ENCODE peak calls at places on chromosome 16, in eight cellular contexts. X is fibroblast of lung; D is SJCRH30; B is HCT116; H is CD4-positive, alpha-beta T cell; Z is left ventricle myocardium inferior; F is aorta; V is psoas muscle. S is an unnamed sample.

GRCh38 chr16:1642148-1642547 is 30.0 kb downstream of the CRAMP1 start:
- DNase-seq in F (no peak), H (no peak), X (no peak), V (peak; percentile 93), B (no peak), D (no peak), Z (peak; percentile 65), S (peak; percentile 39)

GRCh38 chr16:59478806-59479205 is 744.7 kb upstream of the GOT2 start:
- DNase-seq in X (no peak), F (no peak), D (no peak), V (no peak), H (no peak), Z (no peak), B (no peak), S (no peak)

GRCh38 chr16:85637808-85638186 is 24.7 kb downstream of the GSE1 start:
- DNase-seq in F (no peak), X (no peak), Z (peak; percentile 48), B (no peak), D (no peak), V (no peak), H (no peak), S (no peak)

GRCh38 chr16:1019234-1019933 is 37.8 kb downstream of the SOX8 start:
- DNase-seq in D (peak; percentile 88), Z (peak; percentile 65), H (no peak), B (no peak), F (peak; percentile 78), X (no peak), V (no peak), S (peak; percentile 62)

GRCh38 chr16:83312015-83312734 is 495.6 kb upstream of the HSBP1 start:
- DNase-seq in X (no peak), F (no peak), D (no peak), H (no peak), Z (no peak), V (no peak), B (no peak), S (no peak)

GRCh38 chr16:26521626-26522025 is 545.1 kb upstream of the C16orf82 start:
- DNase-seq in H (no peak), Z (no peak), V (no peak), D (no peak), B (no peak), X (no peak), F (no peak), S (no peak)

GRCh38 chr16:49628148-49628547 is 227.8 kb downstream of the ZNF423 start:
- DNase-seq in F (no peak), H (no peak), Z (no peak), X (no peak), D (no peak), B (no peak), V (no peak), S (no peak)

GRCh38 chr16:84044108-84044488 is 1.5 kb upstream of the SLC38A8 start:
- DNase-seq in B (peak; percentile 41), V (no peak), X (peak; percentile 29), F (peak; percentile 5), D (peak; percentile 35), H (no peak), Z (no peak), S (no peak)

GRCh38 chr16:54540525-54541180 is 254.1 kb upstream of the IRX3 start:
- DNase-seq in H (no peak), F (no peak), Z (no peak), B (no peak), X (no peak), D (no peak), V (no peak), S (no peak)

GRCh38 chr16:85595812-85596495 is 17.2 kb upstream of the GSE1 start:
- DNase-seq in Z (no peak), H (no peak), X (no peak), V (no peak), F (no peak), B (no peak), D (no peak), S (no peak)

GRCh38 chr16:57534881-57535658 is 1.3 kb downstream of the CCDC102A start:
- DNase-seq in V (no peak), B (no peak), F (no peak), X (no peak), H (no peak), Z (no peak), D (no peak), S (no peak)

GRCh38 chr16:12679660-12680272 is 123.9 kb downstream of the CPPED1 start:
- DNase-seq in B (no peak), D (no peak), H (no peak), V (no peak), F (no peak), Z (no peak), X (no peak), S (no peak)

GRCh38 chr16:66028505-66029216 is 337.8 kb upstream of the CDH5 start:
- DNase-seq in F (no peak), B (no peak), X (peak; percentile 80), D (no peak), Z (no peak), H (no peak), V (no peak), S (no peak)

GRCh38 chr16:50448522-50448921 is 79.7 kb upstream of the BRD7 start:
- DNase-seq in B (no peak), F (no peak), X (no peak), Z (no peak), V (no peak), H (no peak), D (no peak), S (no peak)

GRCh38 chr16:85601730-85602401 is 11.3 kb upstream of the GSE1 start:
- DNase-seq in V (peak; percentile 75), Z (peak; percentile 42), H (no peak), B (no peak), D (no peak), X (no peak), F (no peak), S (peak; percentile 60)

GRCh38 chr16:85363881-85364280 is 249.2 kb upstream of the GSE1 start:
- DNase-seq in H (no peak), F (no peak), B (no peak), Z (no peak), D (no peak), V (no peak), X (peak; percentile 95), S (no peak)

GRCh38 chr16:31707743-31708335 is 165.8 kb upstream of the ZNF267 start:
- DNase-seq in H (no peak), V (no peak), D (no peak), X (no peak), F (no peak), Z (no peak), B (no peak), S (no peak)

GRCh38 chr16:2270588-2271470 is 2.9 kb upstream of the RNPS1 start:
- DNase-seq in B (no peak), V (no peak), D (no peak), X (no peak), F (no peak), H (no peak), Z (no peak), S (no peak)

GRCh38 chr16:72240949-72241348 is 69.0 kb upstream of the PMFBP1 start:
- DNase-seq in F (no peak), D (no peak), B (no peak), X (no peak), Z (no peak), V (no peak), H (no peak), S (no peak)

GRCh38 chr16:14375132-14375491 is 254.9 kb downstream of the PARN start:
- DNase-seq in F (no peak), D (no peak), B (no peak), X (no peak), Z (no peak), H (no peak), V (no peak), S (no peak)

DNA sequence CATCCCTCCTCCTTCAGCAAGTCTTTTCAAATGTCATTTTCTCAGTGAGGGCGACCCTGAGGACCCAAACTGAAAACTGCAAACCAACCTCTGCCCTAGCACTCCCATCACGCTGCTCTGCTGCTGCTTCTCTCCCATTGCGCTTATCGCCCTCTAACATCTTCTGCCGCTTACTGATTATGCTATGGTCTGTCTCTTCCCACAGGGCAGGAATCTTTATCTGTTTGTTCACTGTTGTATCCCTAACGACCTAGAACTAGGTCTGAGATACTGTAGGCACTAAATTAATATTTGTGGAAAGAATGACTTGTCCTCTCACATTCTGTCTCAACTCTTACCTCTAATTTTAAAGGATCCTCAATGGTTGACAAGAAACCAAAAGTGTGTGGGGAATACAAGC is 12.5 kb downstream of the ZSCAN32 start:
- DNase-seq in H (no peak), F (no peak), B (no peak), D (no peak), X (no peak), Z (no peak), V (no peak), S (no peak)
- H3K9me3 ChIP-seq in H (peaks cover 76% of the 10 kb centered on the region), F (peaks cover 37% of the 10 kb centered on the region), B (peaks cover 20% of the 10 kb centered on the region), D (peaks cover 11% of the 10 kb centered on the region), X (peaks cover 8% of the 10 kb centered on the region), Z (peaks cover 71% of the 10 kb centered on the region), V (peaks cover 85% of the 10 kb centered on the region), S (peaks cover 6% of the 10 kb centered on the region)

DNA sequence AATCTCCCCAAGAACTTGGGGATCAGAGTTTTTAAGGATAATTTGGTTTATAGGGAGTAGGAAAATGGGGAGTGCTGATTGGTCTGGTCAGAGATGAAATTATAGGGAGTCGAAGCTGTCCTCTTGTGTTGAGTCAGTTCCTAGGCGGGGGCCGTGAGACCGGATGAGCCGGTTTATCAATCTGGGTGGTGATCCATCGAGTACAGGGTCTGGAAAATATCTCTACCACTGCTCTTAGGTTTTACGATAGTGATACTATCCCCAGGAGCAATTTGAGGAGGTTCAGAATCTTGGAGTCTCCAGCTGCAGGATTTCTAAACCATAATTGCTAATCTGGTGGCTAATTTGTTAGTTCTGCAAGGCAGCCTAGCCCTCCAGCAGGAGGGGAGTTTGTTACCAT is 403.4 kb downstream of the CDH11 start:
- DNase-seq in H (no peak), D (no peak), X (no peak), V (no peak), Z (no peak), B (no peak), F (no peak), S (no peak)
- H3K9me3 ChIP-seq in H (peaks cover 8% of the 10 kb centered on the region), D (no peaks in the 10 kb centered on the region), X (no peaks in the 10 kb centered on the region), V (no peaks in the 10 kb centered on the region), Z (no peaks in the 10 kb centered on the region), B (peaks cover 31% of the 10 kb centered on the region), F (no peaks in the 10 kb centered on the region), S (no peaks in the 10 kb centered on the region)

DNA sequence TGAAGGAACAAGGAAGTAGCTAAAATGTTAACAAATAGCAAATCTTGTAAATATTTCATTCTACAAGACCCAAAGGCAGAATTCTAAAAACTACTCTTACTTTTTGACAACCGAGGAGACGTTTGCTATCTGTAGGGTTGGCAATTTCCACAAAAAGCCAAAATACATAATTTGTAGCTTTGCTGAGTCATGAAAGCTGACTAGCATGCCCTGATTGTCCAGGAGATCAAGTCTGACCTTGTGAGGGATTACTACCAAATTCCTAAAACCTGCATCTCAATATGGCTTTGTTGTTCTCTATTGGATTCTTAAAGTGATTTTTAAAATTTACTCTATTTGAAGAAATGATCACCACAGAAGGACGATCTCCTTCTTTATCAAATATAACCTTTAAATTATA is 10.8 kb downstream of the DNAJA2 start:
- DNase-seq in D (no peak), B (no peak), V (no peak), F (no peak), H (no peak), Z (no peak), X (no peak), S (no peak)
- H3K9me3 ChIP-seq in D (no peaks in the 10 kb centered on the region), B (no peaks in the 10 kb centered on the region), V (no peaks in the 10 kb centered on the region), F (no peaks in the 10 kb centered on the region), H (no peaks in the 10 kb centered on the region), Z (no peaks in the 10 kb centered on the region), X (no peaks in the 10 kb centered on the region), S (no peaks in the 10 kb centered on the region)

DNA sequence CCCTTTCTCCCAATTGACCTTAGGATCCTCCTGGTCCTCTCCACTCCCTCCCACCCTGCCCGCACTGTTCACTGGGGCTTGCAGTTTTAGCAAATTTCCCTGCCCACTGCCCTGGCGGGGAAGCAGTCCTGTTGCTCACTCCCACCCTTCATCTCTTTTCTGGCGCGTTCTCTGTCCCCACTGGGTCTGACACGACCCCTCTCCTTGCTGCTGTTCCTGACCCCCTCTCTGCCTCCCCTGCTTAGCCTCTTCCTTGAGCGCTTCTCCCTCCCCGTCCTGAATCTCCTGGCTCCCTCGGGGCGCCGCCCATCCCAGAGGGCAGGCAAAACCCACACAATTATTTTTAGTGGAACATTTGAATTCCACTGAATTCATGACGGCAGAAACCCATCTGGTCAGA is 1796.4 kb downstream of the TP53TG3F start:
- DNase-seq in H (no peak), B (no peak), V (no peak), D (no peak), F (no peak), X (no peak), Z (no peak), S (no peak)
- H3K9me3 ChIP-seq in H (peaks cover 4% of the 10 kb centered on the region), B (peaks cover 18% of the 10 kb centered on the region), V (peaks cover 6% of the 10 kb centered on the region), D (no peaks in the 10 kb centered on the region), F (peaks cover 2% of the 10 kb centered on the region), X (no peaks in the 10 kb centered on the region), Z (peaks cover 29% of the 10 kb centered on the region), S (no peaks in the 10 kb centered on the region)

S was measured in heart right ventricle.